ENCODE peak calls at places on chromosomes 7 and 10, in six cellular contexts. E is B cell, K is epithelial cell of proximal tubule, T is right lobe of liver, V is neural crest cell, M is GM23338. R is an unnamed sample.

GRCh38 chr10:16436367-16436757 is 448 bp upstream of the PTER start:
- DNase-seq in V (peak; percentile 2), K (no peak), T (no peak), E (no peak), M (no peak), R (no peak)

GRCh38 chr7:111384065-111384891 is 178.0 kb downstream of the IMMP2L start:
- DNase-seq in K (no peak), T (no peak), V (no peak), M (no peak), E (no peak), R (peak; percentile 40)

GRCh38 chr7:42164946-42165345 is 72.1 kb downstream of the GLI3 start:
- DNase-seq in K (no peak), T (no peak), M (no peak), E (no peak), V (no peak), R (no peak)

GRCh38 chr7:129434846-129435318 is 650 bp downstream of the STRIP2 start:
- DNase-seq in V (no peak), T (no peak), K (no peak), E (peak; percentile 21), M (peak; percentile 65), R (peak; percentile 24)

GRCh38 chr10:16941865-16942264 is 124.6 kb upstream of the RSU1 start:
- DNase-seq in V (no peak), M (no peak), E (no peak), K (no peak), T (no peak), R (no peak)

GRCh38 chr7:134307320-134307719 is 9.4 kb downstream of the SLC35B4 start:
- DNase-seq in E (no peak), K (no peak), V (no peak), T (no peak), M (no peak), R (no peak)

GRCh38 chr7:79284226-79284625 is 169.2 kb downstream of the MAGI2 start:
- DNase-seq in K (no peak), T (no peak), V (no peak), M (no peak), E (no peak), R (no peak)

GRCh38 chr7:122298618-122299017 is 5.9 kb downstream of the FEZF1 start:
- DNase-seq in T (no peak), V (no peak), M (no peak), E (no peak), K (no peak), R (no peak)

GRCh38 chr7:73718905-73719805 is at the start of gene STX1A:
- DNase-seq in T (peak; percentile 75), E (peak; percentile 98), M (peak; percentile 82), V (peak; percentile 61), K (no peak), R (peak; percentile 87)

GRCh38 chr10:80497187-80498038 is 40.3 kb upstream of the SH2D4B start:
- DNase-seq in M (no peak), E (no peak), V (no peak), T (peak; percentile 73), K (no peak), R (peak; percentile 92)

GRCh38 chr7:25143763-25144162 is 18.7 kb upstream of the CYCS start:
- DNase-seq in E (no peak), T (no peak), K (no peak), M (no peak), V (no peak), R (no peak)

GRCh38 chr10:102220612-102221011 is 5.5 kb upstream of the ELOVL3 start:
- DNase-seq in K (no peak), E (no peak), V (no peak), M (no peak), T (no peak), R (no peak)

GRCh38 chr10:1631282-1631681 is 106.0 kb downstream of the ADARB2 start:
- DNase-seq in V (no peak), K (no peak), T (no peak), M (no peak), E (no peak), R (no peak)

GRCh38 chr7:145106001-145106400 is 270.1 kb upstream of the TPK1 start:
- DNase-seq in V (no peak), M (no peak), T (no peak), K (no peak), E (no peak), R (no peak)

GRCh38 chr7:36686499-36686898 is 37.8 kb downstream of the AOAH start:
- DNase-seq in K (no peak), V (no peak), M (no peak), E (no peak), T (no peak), R (peak; percentile 16)

GRCh38 chr7:114086906-114087651 is 168.3 kb upstream of the PPP1R3A start:
- DNase-seq in E (peak; percentile 44), T (peak; percentile 65), V (peak; percentile 6), K (peak; percentile 26), M (peak; percentile 52), R (peak; percentile 24)

GRCh38 chr10:27620425-27621397 is 116.6 kb downstream of the RAB18 start:
- DNase-seq in E (no peak), M (no peak), K (no peak), V (no peak), T (no peak), R (peak; percentile 7)

GRCh38 chr7:130276796-130277762 is 10.4 kb downstream of the CPA2 start:
- DNase-seq in K (no peak), E (no peak), M (no peak), T (no peak), V (no peak), R (peak; percentile 70)

GRCh38 chr7:1892011-1892965 is 222.2 kb downstream of the ELFN1 start:
- DNase-seq in E (no peak), V (no peak), M (no peak), T (no peak), K (no peak), R (no peak)

GRCh38 chr10:49050338-49050737 is 65.0 kb downstream of the VSTM4 start:
- DNase-seq in K (no peak), V (no peak), M (no peak), E (no peak), T (no peak), R (no peak)

GRCh38 chr10:62075912-62076311 is 174.4 kb downstream of the ARID5B start:
- DNase-seq in E (no peak), V (no peak), M (no peak), T (no peak), K (no peak), R (no peak)

GRCh38 chr7:50349963-50350944 is 45.7 kb downstream of the IKZF1 start:
- DNase-seq in M (no peak), T (no peak), V (no peak), K (no peak), E (no peak), R (no peak)

GRCh38 chr7:143287321-143287934 is 723 bp upstream of the CASP2 start:
- DNase-seq in K (no peak), V (no peak), T (no peak), E (no peak), M (no peak), R (no peak)

GRCh38 chr7:143286522-143286890 is 1.6 kb upstream of the CASP2 start:
- DNase-seq in E (no peak), T (no peak), K (no peak), M (no peak), V (no peak), R (no peak)

GRCh38 chr7:143288836-143289235 is 685 bp downstream of the CASP2 start:
- DNase-seq in E (no peak), T (no peak), M (peak; percentile 19), V (no peak), K (no peak), R (no peak)

GRCh38 chr7:143289421-143289820 is 1.3 kb downstream of the CASP2 start:
- DNase-seq in V (no peak), K (no peak), E (no peak), T (no peak), M (no peak), R (no peak)

DNA sequence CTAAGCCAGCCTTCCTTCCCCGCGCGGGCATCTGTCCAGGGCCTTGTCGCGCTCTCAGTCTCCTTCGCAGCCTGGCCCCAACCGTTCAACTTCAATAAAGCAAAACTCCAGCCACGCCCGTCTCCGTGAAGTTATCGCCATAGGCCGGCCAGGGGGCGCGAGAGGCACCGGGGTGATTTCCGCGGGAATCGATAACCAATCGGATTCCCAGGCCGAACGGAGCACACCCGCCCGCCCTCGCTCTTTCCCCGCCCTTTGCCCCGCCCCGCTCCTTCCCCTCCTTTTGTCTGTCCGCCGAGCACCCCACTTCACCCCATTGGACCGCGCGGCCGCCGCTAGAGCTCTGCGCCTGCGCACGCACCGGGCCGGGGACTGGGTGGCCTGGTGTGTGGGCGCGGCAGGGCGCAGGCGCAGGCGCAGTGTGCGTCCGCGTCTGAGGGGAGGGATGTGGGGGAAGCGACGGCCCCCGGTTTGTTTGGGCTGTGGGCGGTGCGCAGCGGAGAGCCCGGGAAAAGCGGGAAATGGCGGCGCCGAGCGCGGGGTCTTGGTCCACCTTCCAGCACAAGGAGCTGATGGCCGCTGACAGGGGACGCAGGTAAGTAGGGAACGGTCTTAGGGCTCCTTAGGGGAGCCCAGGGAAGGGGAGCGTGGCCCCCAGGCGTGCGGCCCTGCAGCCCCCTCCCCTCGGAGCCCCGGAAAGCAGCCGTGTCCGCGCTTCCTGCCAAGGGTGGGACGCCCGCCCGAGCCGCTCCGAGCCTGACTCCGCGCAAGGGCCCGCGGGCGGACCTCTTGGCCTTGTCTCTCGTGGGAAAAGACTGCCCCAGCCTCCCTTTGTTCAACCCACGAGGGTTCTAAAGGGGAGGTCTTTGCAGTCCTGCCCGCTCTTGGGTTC is at the start of gene CASP2:
- DNase-seq in V (peak; percentile 94), K (no peak), E (peak; percentile 99), T (peak; percentile 99), M (peak; percentile 98), R (peak; percentile 99)
- TF ChIP-seq CTCF in V (peak; percentile 52), K (peak; percentile 36), E (peak; percentile 36), T (peak; percentile 50), M (no peak), R (peak; percentile 34)

DNA sequence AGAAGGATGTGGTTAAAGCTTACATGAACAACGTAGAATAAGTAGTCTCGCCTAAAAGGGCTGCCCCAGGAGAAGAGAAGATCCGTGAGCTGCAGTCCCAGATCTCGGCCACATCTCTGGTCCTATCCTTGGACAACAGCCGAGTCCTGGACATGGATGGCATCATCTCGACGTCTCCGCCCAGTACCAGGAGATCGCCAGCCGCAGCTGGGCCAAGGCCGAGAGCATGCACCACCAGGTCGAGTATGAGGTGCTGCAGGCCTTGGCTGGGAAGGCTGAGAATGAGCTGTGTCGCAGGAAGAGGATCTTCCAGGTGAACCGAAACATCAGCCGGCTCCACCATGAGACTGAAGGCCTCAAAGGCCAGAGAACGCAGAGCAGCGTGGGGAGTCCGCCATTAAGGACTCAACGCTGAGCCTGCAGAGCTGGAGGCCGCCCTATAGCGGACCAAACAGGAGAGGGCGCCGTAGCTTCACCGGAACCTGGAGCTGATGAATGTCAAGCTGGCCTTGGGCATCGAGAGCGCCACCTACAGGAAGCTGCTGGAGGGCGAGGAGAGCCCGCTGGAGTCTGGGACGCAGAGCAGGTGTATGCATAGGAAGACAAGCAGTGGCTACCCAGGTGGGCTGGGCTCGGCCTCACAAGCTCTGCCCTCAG is 22.2 kb downstream of the LIPK start:
- DNase-seq in K (no peak), T (peak; percentile 46), E (no peak), V (peak; percentile 6), M (peak; percentile 96), R (no peak)
- TF ChIP-seq CTCF in K (peak; percentile 31), T (peak; percentile 18), E (no peak), V (peak; percentile 34), M (peak; percentile 97), R (peak; percentile 28)

GRCh38 chr7:47534322-47535032 is 47.4 kb downstream of the TNS3 start:
- DNase-seq in M (peak; percentile 54), E (no peak), V (no peak), T (no peak), K (no peak), R (no peak)
- TF ChIP-seq CTCF in M (peak; percentile 38), E (no peak), V (peak; percentile 49), T (no peak), K (peak; percentile 50), R (no peak)

GRCh38 chr7:92737706-92738105 is 98.7 kb downstream of the CDK6 start:
- DNase-seq in M (no peak), E (no peak), V (no peak), T (no peak), K (no peak), R (no peak)
- TF ChIP-seq CTCF in M (no peak), E (no peak), V (no peak), T (no peak), K (no peak), R (no peak)

R was measured in cardiac muscle cell.